ENCODE peak calls at places on chromosome 6, in six cellular contexts. O is activated naive CD8-positive, alpha-beta T cell treated with anti-CD3 and anti-CD28 coated beads, Interleukin-2, amount 50 U/mL, for 24 hours; B is substantia nigra; E is Karpas-422; L is M059J; Q is stimulated activated CD4-positive, alpha-beta T cell treated with anti-CD3 and anti-CD28 coated beads, Interleukin-1b, Interleukin-23, amount 100 ng/mL, for 48 hours. T is an unnamed sample.

GRCh38 chr6:41061196-41061726 is 8.3 kb downstream of the APOBEC2 start:
- DNase-seq in O (no peak), B (no peak), E (no peak), L (no peak), Q (no peak), T (no peak)

GRCh38 chr6:54404791-54405190 is 96.5 kb downstream of the TINAG start:
- DNase-seq in O (no peak), B (no peak), E (no peak), L (peak), Q (no peak), T (no peak)

GRCh38 chr6:36249536-36249935 is 20.3 kb upstream of the PNPLA1 start:
- DNase-seq in O (no peak), B (no peak), E (no peak), L (no peak), Q (no peak), T (no peak)

GRCh38 chr6:33014841-33015634 is 5.6 kb upstream of the HLA-DOA start:
- DNase-seq in O (peak), B (no peak), E (peak), L (peak), Q (peak), T (peak)

GRCh38 chr6:53065266-53066058 is at the start of gene FBXO9:
- DNase-seq in O (peak), B (peak), E (peak), L (no peak), Q (peak), T (peak)

GRCh38 chr6:63740709-63741108 is 105.1 kb downstream of the PHF3 start:
- DNase-seq in O (no peak), B (no peak), E (no peak), L (peak), Q (no peak), T (no peak)

GRCh38 chr6:14661188-14661587 is 543.6 kb downstream of the CD83 start:
- DNase-seq in O (peak), B (no peak), E (no peak), L (peak), Q (peak), T (peak)

GRCh38 chr6:30849903-30850651 is 34.2 kb upstream of the DDR1 start:
- DNase-seq in O (no peak), B (no peak), E (no peak), L (no peak), Q (no peak), T (no peak)

GRCh38 chr6:160418370-160418769 is 70.2 kb downstream of the SLC22A3 start:
- DNase-seq in O (no peak), B (no peak), E (no peak), L (no peak), Q (no peak), T (no peak)

GRCh38 chr6:36312854-36313627 is 23.6 kb downstream of the BNIP5 start:
- DNase-seq in O (no peak), B (no peak), E (peak), L (no peak), Q (no peak), T (no peak)

GRCh38 chr6:135233676-135234491 is 52.8 kb downstream of the MYB start:
- DNase-seq in O (no peak), B (no peak), E (no peak), L (no peak), Q (no peak), T (no peak)

GRCh38 chr6:10687582-10687981 is 6.8 kb downstream of the C6orf52 start:
- DNase-seq in O (no peak), B (no peak), E (no peak), L (no peak), Q (no peak), T (no peak)

GRCh38 chr6:34424200-34425131 is 1.4 kb downstream of the RPS10 start:
- DNase-seq in O (no peak), B (no peak), E (no peak), L (no peak), Q (no peak), T (no peak)

GRCh38 chr6:110509617-110510231 is 33.3 kb upstream of the SLC22A16 start:
- DNase-seq in O (no peak), B (no peak), E (no peak), L (peak), Q (no peak), T (no peak)

GRCh38 chr6:16741112-16742016 is 19.9 kb downstream of the ATXN1 start:
- DNase-seq in O (no peak), B (no peak), E (no peak), L (peak), Q (no peak), T (no peak)

GRCh38 chr6:165649701-165650137 is 13.3 kb downstream of the PDE10A start:
- DNase-seq in O (no peak), B (no peak), E (peak), L (no peak), Q (no peak), T (no peak)

GRCh38 chr6:17831135-17831534 is 124.4 kb upstream of the NUP153 start:
- DNase-seq in O (no peak), B (no peak), E (no peak), L (peak), Q (no peak), T (no peak)

GRCh38 chr6:40474937-40475336 is 112.2 kb downstream of the LRFN2 start:
- DNase-seq in O (no peak), B (no peak), E (peak), L (no peak), Q (no peak), T (no peak)

GRCh38 chr6:56758120-56758519 is 115.4 kb upstream of the DST start:
- DNase-seq in O (no peak), B (no peak), E (peak), L (peak), Q (no peak), T (no peak)

GRCh38 chr6:24584390-24584735 is 61.6 kb downstream of the KIAA0319 start:
- DNase-seq in O (no peak), B (no peak), E (no peak), L (no peak), Q (no peak), T (no peak)

GRCh38 chr6:143804835-143805239 is 38.3 kb upstream of the LTV1 start:
- DNase-seq in O (no peak), B (no peak), E (no peak), L (no peak), Q (no peak), T (no peak)

GRCh38 chr6:170050591-170051041 is 240.3 kb downstream of the DLL1 start:
- DNase-seq in O (no peak), B (no peak), E (no peak), L (no peak), Q (no peak), T (no peak)

GRCh38 chr6:154352898-154353585 is 3.6 kb downstream of the IPCEF1 start:
- DNase-seq in O (peak), B (no peak), E (no peak), L (no peak), Q (peak), T (peak)

GRCh38 chr6:148980234-148980633 is 233.4 kb downstream of the UST start:
- DNase-seq in O (no peak), B (no peak), E (no peak), L (no peak), Q (no peak), T (no peak)

GRCh38 chr6:26502169-26502568 is 2.1 kb downstream of the BTN1A1 start:
- DNase-seq in O (no peak), B (no peak), E (peak), L (no peak), Q (no peak), T (no peak)

GRCh38 chr6:26440977-26441358 is 664 bp downstream of the BTN3A3 start:
- DNase-seq in O (no peak), B (no peak), E (no peak), L (no peak), Q (no peak), T (no peak)

GRCh38 chr6:158605266-158605878 is 39.2 kb downstream of the DYNLT1 start:
- DNase-seq in O (peak), B (no peak), E (peak), L (peak), Q (peak), T (peak)

GRCh38 chr6:132461958-132462357 is 51.0 kb downstream of the STX7 start:
- DNase-seq in O (no peak), B (no peak), E (no peak), L (peak), Q (no peak), T (no peak)

GRCh38 chr6:29907637-29908340 is 34.5 kb upstream of the HLA-A start:
- DNase-seq in O (no peak), B (no peak), E (no peak), L (no peak), Q (no peak), T (no peak)

GRCh38 chr6:19369770-19370169 is 467.4 kb upstream of the ID4 start:
- DNase-seq in O (no peak), B (no peak), E (no peak), L (no peak), Q (no peak), T (no peak)

GRCh38 chr6:21666200-21666671 is 72.7 kb downstream of the SOX4 start:
- DNase-seq in O (peak), B (no peak), E (no peak), L (peak), Q (no peak), T (no peak)